ENCODE peak calls at places on chromosomes 7 and 10, in nine cellular contexts. L is CD8-positive, alpha-beta T cell; I is effector memory CD4-positive, alpha-beta T cell; G is PC-3; P is aorta; N is mesenchymal stem cell; E is pancreas; R is upper lobe of right lung; S is colonic mucosa. M is an unnamed sample.

GRCh38 chr7:34260282-34260681 is 354.9 kb downstream of the BMPER start:
- DNase-seq in L (no peak), I (no peak), G (peak; percentile 72), P (no peak), N (peak; percentile 93), E (no peak), R (no peak), S (no peak), M (no peak)

GRCh38 chr10:84588971-84589370 is 260.6 kb downstream of the CCSER2 start:
- DNase-seq in L (no peak), I (no peak), G (no peak), P (no peak), N (no peak), E (no peak), R (no peak), S (no peak), M (no peak)

GRCh38 chr7:2643386-2644229 is 11.8 kb downstream of the TTYH3 start:
- DNase-seq in L (no peak), I (no peak), G (no peak), P (no peak), N (no peak), E (peak; percentile 63), R (no peak), S (no peak), M (no peak)

GRCh38 chr7:140517546-140518369 is 38.5 kb upstream of the MKRN1 start:
- DNase-seq in L (peak; percentile 69), I (peak; percentile 39), G (peak; percentile 92), P (peak; percentile 91), N (peak; percentile 89), E (peak; percentile 93), R (peak; percentile 92), S (peak; percentile 97), M (peak; percentile 89)

GRCh38 chr7:151271699-151272355 is 23.3 kb upstream of the SMARCD3 start:
- DNase-seq in L (no peak), I (no peak), G (no peak), P (peak; percentile 76), N (peak; percentile 85), E (no peak), R (no peak), S (peak; percentile 48), M (peak; percentile 71)

GRCh38 chr7:22640269-22640668 is 86.7 kb upstream of the IL6 start:
- DNase-seq in L (no peak), I (no peak), G (no peak), P (no peak), N (no peak), E (no peak), R (no peak), S (no peak), M (no peak)

GRCh38 chr10:121462955-121463354 is 135.3 kb downstream of the FGFR2 start:
- DNase-seq in L (no peak), I (no peak), G (no peak), P (no peak), N (no peak), E (no peak), R (no peak), S (no peak), M (no peak)

GRCh38 chr10:69715156-69715898 is 85.3 kb downstream of the FAM241B start:
- DNase-seq in L (no peak), I (no peak), G (peak; percentile 11), P (no peak), N (peak; percentile 32), E (no peak), R (no peak), S (no peak), M (no peak)

GRCh38 chr7:102175423-102176170 is 111.1 kb upstream of the SH2B2 start:
- DNase-seq in L (no peak), I (no peak), G (no peak), P (no peak), N (no peak), E (no peak), R (no peak), S (no peak), M (no peak)

GRCh38 chr10:21693418-21693817 is 159.4 kb downstream of the MLLT10 start:
- DNase-seq in L (no peak), I (no peak), G (no peak), P (no peak), N (no peak), E (no peak), R (no peak), S (no peak), M (no peak)

GRCh38 chr10:74813371-74813770 is 13.0 kb upstream of the KAT6B start:
- DNase-seq in L (no peak), I (no peak), G (no peak), P (no peak), N (no peak), E (no peak), R (no peak), S (no peak), M (no peak)

GRCh38 chr7:78301361-78301760 is 502.8 kb downstream of the PHTF2 start:
- DNase-seq in L (no peak), I (no peak), G (no peak), P (no peak), N (peak; percentile 51), E (no peak), R (no peak), S (no peak), M (no peak)

GRCh38 chr10:34415039-34415438 is 400.1 kb downstream of the PARD3 start:
- DNase-seq in L (no peak), I (no peak), G (no peak), P (no peak), N (no peak), E (no peak), R (no peak), S (no peak), M (no peak)

GRCh38 chr10:79483948-79484347 is 28.4 kb upstream of the EIF5AL1 start:
- DNase-seq in L (no peak), I (no peak), G (no peak), P (peak; percentile 69), N (peak; percentile 26), E (no peak), R (no peak), S (peak; percentile 36), M (no peak)

GRCh38 chr7:29386196-29386765 is 177.4 kb upstream of the PRR15 start:
- DNase-seq in L (no peak), I (no peak), G (no peak), P (no peak), N (no peak), E (no peak), R (no peak), S (no peak), M (no peak)

GRCh38 chr10:24513155-24513554 is 210.5 kb downstream of the ARHGAP21 start:
- DNase-seq in L (no peak), I (no peak), G (peak; percentile 36), P (no peak), N (peak; percentile 26), E (no peak), R (no peak), S (peak; percentile 38), M (no peak)

GRCh38 chr7:96305915-96306314 is 16.0 kb downstream of the SLC25A13 start:
- DNase-seq in L (no peak), I (no peak), G (no peak), P (no peak), N (no peak), E (no peak), R (no peak), S (no peak), M (no peak)
- H3K4me1 ChIP-seq in L (no peaks in the 10 kb centered on the region), I (no peaks in the 10 kb centered on the region), G (peaks cover 40% of the 10 kb centered on the region), P (no peaks in the 10 kb centered on the region), N (peaks cover 20% of the 10 kb centered on the region), E (peaks cover 30% of the 10 kb centered on the region), R (peaks cover 51% of the 10 kb centered on the region), S (peaks cover 7% of the 10 kb centered on the region), M (peaks cover 57% of the 10 kb centered on the region)

DNA sequence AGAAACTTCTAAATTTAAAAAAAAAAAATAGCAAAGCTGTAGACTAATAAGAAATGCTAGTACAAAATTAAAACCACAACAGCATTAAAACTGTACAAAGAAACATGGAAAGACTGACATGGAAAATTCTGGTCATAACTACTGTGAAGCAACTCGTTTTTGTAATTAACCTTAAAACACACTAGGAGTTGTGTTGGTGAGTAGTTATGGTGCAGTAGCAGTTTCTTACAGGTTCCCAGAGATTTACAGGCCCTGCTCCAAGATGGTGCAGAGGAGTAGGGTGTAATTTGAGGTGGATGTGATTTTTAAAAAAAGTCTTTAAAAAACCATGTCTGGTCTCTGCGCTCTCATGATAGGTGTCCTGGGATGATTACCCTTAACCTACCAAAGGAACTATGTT is 31.0 kb downstream of the TNKS2 start:
- DNase-seq in L (no peak), I (no peak), G (no peak), P (no peak), N (no peak), E (no peak), R (no peak), S (no peak), M (no peak)
- H3K36me3 ChIP-seq in L (peaks cover 51% of the 10 kb centered on the region), I (peaks cover 82% of the 10 kb centered on the region), G (peaks cover 25% of the 10 kb centered on the region), P (peaks cover 4% of the 10 kb centered on the region), N (peaks cover 95% of the 10 kb centered on the region), E (peaks cover 77% of the 10 kb centered on the region), R (peaks cover 98% of the 10 kb centered on the region), S (no peaks in the 10 kb centered on the region), M (peaks cover 100% of the 10 kb centered on the region)

DNA sequence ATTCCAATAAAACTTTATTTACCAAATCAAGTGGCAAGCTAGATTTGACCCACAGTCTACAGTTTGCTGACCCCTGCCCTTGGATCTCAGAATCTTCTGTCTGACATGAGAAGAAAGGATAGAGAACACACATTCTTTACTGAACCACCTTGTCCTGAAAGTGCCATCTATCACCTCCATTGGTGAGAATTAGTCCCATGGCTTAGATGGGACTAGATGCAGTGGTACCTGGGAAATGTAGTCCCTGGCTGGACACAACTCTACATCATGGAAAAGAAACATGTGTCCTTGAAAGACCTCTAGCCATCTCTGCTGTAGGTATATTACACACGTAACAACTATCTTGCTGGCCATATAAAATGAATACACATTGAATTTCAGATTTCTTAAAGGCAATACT is 336.2 kb downstream of the LHFPL3 start:
- DNase-seq in L (no peak), I (no peak), G (no peak), P (no peak), N (no peak), E (no peak), R (no peak), S (no peak), M (no peak)
- H3K27ac ChIP-seq in L (no peak overlapping the region), I (no peak overlapping the region), G (no peak overlapping the region), P (no peak overlapping the region), N (no peak overlapping the region), E (no peak overlapping the region), R (no peak overlapping the region), S (no peak overlapping the region), M (no peak overlapping the region)

GRCh38 chr7:49789736-49790135 is 16.3 kb downstream of the VWC2 start:
- DNase-seq in L (no peak), I (no peak), G (no peak), P (no peak), N (no peak), E (no peak), R (no peak), S (no peak), M (no peak)

GRCh38 chr7:49790209-49790608 is 16.8 kb downstream of the VWC2 start:
- DNase-seq in L (no peak), I (no peak), G (no peak), P (no peak), N (no peak), E (no peak), R (no peak), S (no peak), M (no peak)

GRCh38 chr7:49791089-49791741 is 17.8 kb downstream of the VWC2 start:
- DNase-seq in L (no peak), I (no peak), G (peak; percentile 58), P (no peak), N (no peak), E (no peak), R (no peak), S (peak; percentile 34), M (no peak)

GRCh38 chr7:49787980-49788379 is 14.5 kb downstream of the VWC2 start:
- DNase-seq in L (no peak), I (no peak), G (no peak), P (no peak), N (no peak), E (no peak), R (no peak), S (no peak), M (no peak)

GRCh38 chr7:49788455-49789059 is 15.1 kb downstream of the VWC2 start:
- DNase-seq in L (no peak), I (no peak), G (no peak), P (no peak), N (no peak), E (no peak), R (no peak), S (no peak), M (no peak)
- H3K4me1 ChIP-seq in L (no peaks in the 10 kb centered on the region), I (no peaks in the 10 kb centered on the region), G (no peaks in the 10 kb centered on the region), P (no peaks in the 10 kb centered on the region), N (peaks cover 1% of the 10 kb centered on the region), E (no peaks in the 10 kb centered on the region), R (no peaks in the 10 kb centered on the region), S (no peaks in the 10 kb centered on the region), M (no peaks in the 10 kb centered on the region)